ENCODE peak calls at places on chromosomes 13 and 19, in nine cellular contexts. One of them, this sample, is unnamed.

GRCh38 chr19:825897-826640 is 1.6 kb upstream of the AZU1 start:
- DNase-seq in mammary epithelial cell: no peak
- DNase-seq in RWPE1: no peak
- DNase-seq in NCI-H2081: no peak
- DNase-seq in posterior cingulate gyrus: no peak
- DNase-seq in right cardiac atrium: no peak
- DNase-seq in AG20443: no peak
- DNase-seq in tibial nerve: no peak
- DNase-seq in Right ventricle myocardium superior: no peak
- DNase-seq in this sample: no peak

GRCh38 chr13:69912576-69913074 is 195.0 kb upstream of the ATXN8OS start:
- DNase-seq in posterior cingulate gyrus: no peak
- DNase-seq in right cardiac atrium: no peak
- DNase-seq in AG20443: no peak
- DNase-seq in NCI-H2081: no peak
- DNase-seq in RWPE1: no peak
- DNase-seq in Right ventricle myocardium superior: no peak
- DNase-seq in tibial nerve: no peak
- DNase-seq in mammary epithelial cell: no peak
- DNase-seq in this sample: no peak

GRCh38 chr19:1748115-1748702 is 5.1 kb upstream of the ONECUT3 start:
- DNase-seq in tibial nerve: no peak
- DNase-seq in Right ventricle myocardium superior: no peak
- DNase-seq in AG20443: no peak
- DNase-seq in mammary epithelial cell: no peak
- DNase-seq in posterior cingulate gyrus: no peak
- DNase-seq in right cardiac atrium: no peak
- DNase-seq in RWPE1: peak
- DNase-seq in NCI-H2081: no peak
- DNase-seq in this sample: no peak

GRCh38 chr19:4425531-4425930 is 23.1 kb downstream of the CHAF1A start:
- DNase-seq in Right ventricle myocardium superior: no peak
- DNase-seq in mammary epithelial cell: no peak
- DNase-seq in AG20443: peak
- DNase-seq in RWPE1: no peak
- DNase-seq in right cardiac atrium: no peak
- DNase-seq in NCI-H2081: no peak
- DNase-seq in posterior cingulate gyrus: no peak
- DNase-seq in tibial nerve: no peak
- DNase-seq in this sample: no peak

GRCh38 chr19:11130824-11131455 is 24.6 kb downstream of the SPC24 start:
- DNase-seq in Right ventricle myocardium superior: peak
- DNase-seq in tibial nerve: peak
- DNase-seq in AG20443: peak
- DNase-seq in posterior cingulate gyrus: peak
- DNase-seq in NCI-H2081: peak
- DNase-seq in right cardiac atrium: peak
- DNase-seq in RWPE1: peak
- DNase-seq in mammary epithelial cell: no peak
- DNase-seq in this sample: peak

GRCh38 chr13:74870865-74871264 is 611.1 kb downstream of the TBC1D4 start:
- DNase-seq in posterior cingulate gyrus: no peak
- DNase-seq in RWPE1: peak
- DNase-seq in mammary epithelial cell: peak
- DNase-seq in NCI-H2081: no peak
- DNase-seq in AG20443: no peak
- DNase-seq in right cardiac atrium: no peak
- DNase-seq in tibial nerve: no peak
- DNase-seq in Right ventricle myocardium superior: no peak
- DNase-seq in this sample: no peak

GRCh38 chr19:18590273-18591272 is 2.0 kb downstream of the REX1BD start:
- DNase-seq in posterior cingulate gyrus: peak
- DNase-seq in AG20443: no peak
- DNase-seq in tibial nerve: peak
- DNase-seq in RWPE1: peak
- DNase-seq in right cardiac atrium: no peak
- DNase-seq in Right ventricle myocardium superior: peak
- DNase-seq in NCI-H2081: no peak
- DNase-seq in mammary epithelial cell: peak
- DNase-seq in this sample: no peak

GRCh38 chr13:106178816-106179215 is 356.6 kb downstream of the EFNB2 start:
- DNase-seq in AG20443: no peak
- DNase-seq in mammary epithelial cell: no peak
- DNase-seq in posterior cingulate gyrus: no peak
- DNase-seq in RWPE1: no peak
- DNase-seq in Right ventricle myocardium superior: no peak
- DNase-seq in NCI-H2081: no peak
- DNase-seq in right cardiac atrium: no peak
- DNase-seq in tibial nerve: no peak
- DNase-seq in this sample: no peak

GRCh38 chr19:7294571-7295212 is 478 bp upstream of the INSR start:
- DNase-seq in AG20443: peak
- DNase-seq in posterior cingulate gyrus: peak
- DNase-seq in Right ventricle myocardium superior: peak
- DNase-seq in right cardiac atrium: peak
- DNase-seq in tibial nerve: peak
- DNase-seq in NCI-H2081: peak
- DNase-seq in RWPE1: no peak
- DNase-seq in mammary epithelial cell: peak
- DNase-seq in this sample: no peak

GRCh38 chr19:38638461-38638860 is 9.0 kb upstream of the ACTN4 start:
- DNase-seq in NCI-H2081: no peak
- DNase-seq in right cardiac atrium: no peak
- DNase-seq in tibial nerve: no peak
- DNase-seq in posterior cingulate gyrus: no peak
- DNase-seq in RWPE1: no peak
- DNase-seq in Right ventricle myocardium superior: no peak
- DNase-seq in mammary epithelial cell: peak
- DNase-seq in AG20443: no peak
- DNase-seq in this sample: no peak

GRCh38 chr13:97627566-97627965 is 193.6 kb downstream of the RAP2A start:
- DNase-seq in AG20443: peak
- DNase-seq in posterior cingulate gyrus: no peak
- DNase-seq in mammary epithelial cell: peak
- DNase-seq in tibial nerve: no peak
- DNase-seq in right cardiac atrium: peak
- DNase-seq in NCI-H2081: no peak
- DNase-seq in Right ventricle myocardium superior: peak
- DNase-seq in RWPE1: peak
- DNase-seq in this sample: no peak

GRCh38 chr19:30339624-30340525 is 32.3 kb upstream of the ZNF536 start:
- DNase-seq in NCI-H2081: no peak
- DNase-seq in AG20443: no peak
- DNase-seq in mammary epithelial cell: no peak
- DNase-seq in Right ventricle myocardium superior: no peak
- DNase-seq in posterior cingulate gyrus: no peak
- DNase-seq in right cardiac atrium: no peak
- DNase-seq in tibial nerve: no peak
- DNase-seq in RWPE1: no peak
- DNase-seq in this sample: no peak

GRCh38 chr13:50082426-50083283 is 67.4 kb downstream of the KCNRG start:
- DNase-seq in posterior cingulate gyrus: no peak
- DNase-seq in Right ventricle myocardium superior: peak
- DNase-seq in tibial nerve: peak
- DNase-seq in AG20443: peak
- DNase-seq in RWPE1: peak
- DNase-seq in mammary epithelial cell: peak
- DNase-seq in right cardiac atrium: peak
- DNase-seq in NCI-H2081: peak
- DNase-seq in this sample: peak

GRCh38 chr13:77810891-77811290 is 107.7 kb downstream of the EDNRB start:
- DNase-seq in mammary epithelial cell: no peak
- DNase-seq in posterior cingulate gyrus: no peak
- DNase-seq in Right ventricle myocardium superior: no peak
- DNase-seq in RWPE1: no peak
- DNase-seq in NCI-H2081: no peak
- DNase-seq in AG20443: no peak
- DNase-seq in right cardiac atrium: no peak
- DNase-seq in tibial nerve: no peak
- DNase-seq in this sample: no peak

GRCh38 chr19:15296353-15296752 is 36.0 kb downstream of the BRD4 start:
- DNase-seq in tibial nerve: no peak
- DNase-seq in Right ventricle myocardium superior: peak
- DNase-seq in RWPE1: no peak
- DNase-seq in posterior cingulate gyrus: no peak
- DNase-seq in AG20443: no peak
- DNase-seq in right cardiac atrium: peak
- DNase-seq in mammary epithelial cell: no peak
- DNase-seq in NCI-H2081: no peak
- DNase-seq in this sample: no peak

GRCh38 chr19:11675569-11675968 is 63.2 kb downstream of the ZNF823 start:
- DNase-seq in AG20443: no peak
- DNase-seq in right cardiac atrium: no peak
- DNase-seq in posterior cingulate gyrus: no peak
- DNase-seq in mammary epithelial cell: no peak
- DNase-seq in NCI-H2081: no peak
- DNase-seq in RWPE1: no peak
- DNase-seq in tibial nerve: no peak
- DNase-seq in Right ventricle myocardium superior: no peak
- DNase-seq in this sample: no peak

GRCh38 chr13:76038920-76039716 is 403.0 kb downstream of the LMO7 start:
- DNase-seq in right cardiac atrium: no peak
- DNase-seq in tibial nerve: no peak
- DNase-seq in Right ventricle myocardium superior: no peak
- DNase-seq in NCI-H2081: no peak
- DNase-seq in RWPE1: no peak
- DNase-seq in posterior cingulate gyrus: no peak
- DNase-seq in AG20443: no peak
- DNase-seq in mammary epithelial cell: no peak
- DNase-seq in this sample: no peak

GRCh38 chr13:23755040-23755439 is 134.2 kb downstream of the MIPEP start:
- DNase-seq in right cardiac atrium: no peak
- DNase-seq in mammary epithelial cell: no peak
- DNase-seq in Right ventricle myocardium superior: no peak
- DNase-seq in AG20443: no peak
- DNase-seq in tibial nerve: no peak
- DNase-seq in posterior cingulate gyrus: no peak
- DNase-seq in RWPE1: no peak
- DNase-seq in NCI-H2081: no peak
- DNase-seq in this sample: no peak

GRCh38 chr19:10699650-10700335 is 1.4 kb upstream of the QTRT1 start:
- DNase-seq in NCI-H2081: peak
- DNase-seq in right cardiac atrium: no peak
- DNase-seq in mammary epithelial cell: peak
- DNase-seq in tibial nerve: no peak
- DNase-seq in Right ventricle myocardium superior: no peak
- DNase-seq in AG20443: peak
- DNase-seq in RWPE1: peak
- DNase-seq in posterior cingulate gyrus: no peak
- DNase-seq in this sample: peak

GRCh38 chr13:109645831-109646230 is 140.6 kb downstream of the IRS2 start:
- DNase-seq in AG20443: no peak
- DNase-seq in mammary epithelial cell: no peak
- DNase-seq in posterior cingulate gyrus: no peak
- DNase-seq in RWPE1: no peak
- DNase-seq in right cardiac atrium: no peak
- DNase-seq in tibial nerve: no peak
- DNase-seq in Right ventricle myocardium superior: peak
- DNase-seq in NCI-H2081: no peak
- DNase-seq in this sample: no peak

GRCh38 chr19:29478578-29479565 is 46.9 kb upstream of the VSTM2B start:
- DNase-seq in RWPE1: no peak
- DNase-seq in tibial nerve: no peak
- DNase-seq in right cardiac atrium: no peak
- DNase-seq in AG20443: peak
- DNase-seq in Right ventricle myocardium superior: no peak
- DNase-seq in mammary epithelial cell: no peak
- DNase-seq in NCI-H2081: no peak
- DNase-seq in posterior cingulate gyrus: peak
- DNase-seq in this sample: no peak

GRCh38 chr19:43700368-43701015 is 15.4 kb upstream of the IRGC start:
- DNase-seq in right cardiac atrium: peak
- DNase-seq in RWPE1: no peak
- DNase-seq in AG20443: peak
- DNase-seq in Right ventricle myocardium superior: peak
- DNase-seq in NCI-H2081: no peak
- DNase-seq in mammary epithelial cell: peak
- DNase-seq in tibial nerve: peak
- DNase-seq in posterior cingulate gyrus: peak
- DNase-seq in this sample: no peak

GRCh38 chr19:44600466-44600865 is 12.9 kb upstream of the IGSF23 start:
- DNase-seq in NCI-H2081: no peak
- DNase-seq in posterior cingulate gyrus: no peak
- DNase-seq in mammary epithelial cell: no peak
- DNase-seq in tibial nerve: no peak
- DNase-seq in AG20443: no peak
- DNase-seq in Right ventricle myocardium superior: no peak
- DNase-seq in RWPE1: no peak
- DNase-seq in right cardiac atrium: no peak
- DNase-seq in this sample: no peak

GRCh38 chr13:112032186-112032835 is 34.6 kb upstream of the SOX1 start:
- DNase-seq in AG20443: no peak
- DNase-seq in NCI-H2081: no peak
- DNase-seq in RWPE1: peak
- DNase-seq in mammary epithelial cell: peak
- DNase-seq in posterior cingulate gyrus: no peak
- DNase-seq in Right ventricle myocardium superior: no peak
- DNase-seq in right cardiac atrium: no peak
- DNase-seq in tibial nerve: no peak
- DNase-seq in this sample: no peak

GRCh38 chr19:342801-343421 is 1.7 kb downstream of the MIER2 start:
- DNase-seq in AG20443: peak
- DNase-seq in posterior cingulate gyrus: peak
- DNase-seq in mammary epithelial cell: peak
- DNase-seq in right cardiac atrium: peak
- DNase-seq in Right ventricle myocardium superior: peak
- DNase-seq in NCI-H2081: no peak
- DNase-seq in tibial nerve: peak
- DNase-seq in RWPE1: peak
- DNase-seq in this sample: no peak

GRCh38 chr19:11295665-11296245 is at the start of gene TSPAN16:
- DNase-seq in tibial nerve: peak
- DNase-seq in posterior cingulate gyrus: no peak
- DNase-seq in right cardiac atrium: peak
- DNase-seq in RWPE1: no peak
- DNase-seq in mammary epithelial cell: no peak
- DNase-seq in Right ventricle myocardium superior: no peak
- DNase-seq in NCI-H2081: no peak
- DNase-seq in AG20443: no peak
- DNase-seq in this sample: no peak

GRCh38 chr19:17706750-17707181 is 12.5 kb upstream of the MAP1S start:
- DNase-seq in posterior cingulate gyrus: peak
- DNase-seq in AG20443: peak
- DNase-seq in tibial nerve: no peak
- DNase-seq in RWPE1: peak
- DNase-seq in NCI-H2081: no peak
- DNase-seq in right cardiac atrium: peak
- DNase-seq in Right ventricle myocardium superior: no peak
- DNase-seq in mammary epithelial cell: no peak
- DNase-seq in this sample: no peak

GRCh38 chr13:100314132-100314910 is 225.4 kb downstream of the PCCA start:
- DNase-seq in Right ventricle myocardium superior: no peak
- DNase-seq in NCI-H2081: no peak
- DNase-seq in tibial nerve: no peak
- DNase-seq in mammary epithelial cell: peak
- DNase-seq in RWPE1: peak
- DNase-seq in posterior cingulate gyrus: no peak
- DNase-seq in right cardiac atrium: no peak
- DNase-seq in AG20443: no peak
- DNase-seq in this sample: no peak

GRCh38 chr13:27406178-27406939 is 18.1 kb upstream of the GTF3A start:
- DNase-seq in Right ventricle myocardium superior: no peak
- DNase-seq in right cardiac atrium: no peak
- DNase-seq in AG20443: peak
- DNase-seq in posterior cingulate gyrus: no peak
- DNase-seq in tibial nerve: no peak
- DNase-seq in RWPE1: peak
- DNase-seq in NCI-H2081: peak
- DNase-seq in mammary epithelial cell: peak
- DNase-seq in this sample: peak